ENCODE peak calls at places on chromosomes 11 and 22, in six cellular contexts. V is A549, R is H1, B is K562, K is SK-N-SH, I is HepG2. Y is an unnamed sample.

GRCh38 chr11:14093065-14093464 is 130.5 kb downstream of the SPON1 start:
- DNase-seq in V (no peak), R (no peak), B (no peak), K (no peak), I (no peak), Y (no peak)

GRCh38 chr11:1339066-1339675 is 29.7 kb upstream of the TOLLIP start:
- DNase-seq in V (no peak), R (no peak), B (no peak), K (no peak), I (no peak), Y (no peak)

GRCh38 chr11:69497221-69497787 is 15.8 kb downstream of the LINC01488 start:
- DNase-seq in V (peak; percentile 83), R (peak; percentile 21), B (no peak), K (no peak), I (peak; percentile 97), Y (no peak)

GRCh38 chr11:134157451-134157850 is 66.3 kb downstream of the NCAPD3 start:
- DNase-seq in V (no peak), R (no peak), B (no peak), K (no peak), I (no peak), Y (no peak)

GRCh38 chr22:32850591-32851517 is 49.3 kb downstream of the TIMP3 start:
- DNase-seq in V (no peak), R (no peak), B (no peak), K (no peak), I (no peak), Y (no peak)

GRCh38 chr11:118621071-118621815 is 13.8 kb downstream of the PHLDB1 start:
- DNase-seq in V (no peak), R (no peak), B (peak; percentile 91), K (peak; percentile 93), I (peak; percentile 85), Y (no peak)

GRCh38 chr11:64644348-64645242 is 53.6 kb downstream of the SLC22A12 start:
- DNase-seq in V (no peak), R (no peak), B (peak; percentile 35), K (peak; percentile 63), I (no peak), Y (no peak)

GRCh38 chr11:115530752-115531151 is 26.5 kb upstream of the CADM1 start:
- DNase-seq in V (peak; percentile 20), R (no peak), B (no peak), K (no peak), I (no peak), Y (no peak)

GRCh38 chr11:66267039-66267378 is 1.4 kb upstream of the RAB1B start:
- DNase-seq in V (peak; percentile 32), R (no peak), B (no peak), K (no peak), I (no peak), Y (no peak)

GRCh38 chr11:79076526-79077115 is 364.2 kb downstream of the TENM4 start:
- DNase-seq in V (peak; percentile 31), R (no peak), B (peak; percentile 55), K (peak; percentile 53), I (peak; percentile 30), Y (no peak)

GRCh38 chr11:86722041-86722440 is 49.6 kb upstream of the ME3 start:
- DNase-seq in V (no peak), R (no peak), B (no peak), K (no peak), I (no peak), Y (no peak)

GRCh38 chr11:126530416-126530815 is 174.9 kb downstream of the ST3GAL4 start:
- DNase-seq in V (no peak), R (no peak), B (no peak), K (no peak), I (no peak), Y (no peak)

GRCh38 chr11:65709661-65710060 is 2.4 kb upstream of the KAT5 start:
- DNase-seq in V (no peak), R (no peak), B (no peak), K (no peak), I (no peak), Y (no peak)

GRCh38 chr22:38704568-38705234 is 1.0 kb upstream of the GTPBP1 start:
- DNase-seq in V (no peak), R (no peak), B (no peak), K (no peak), I (peak; percentile 44), Y (no peak)

GRCh38 chr11:2507945-2508749 is 63.3 kb downstream of the KCNQ1 start:
- DNase-seq in V (no peak), R (no peak), B (peak; percentile 1), K (no peak), I (no peak), Y (no peak)

GRCh38 chr22:39383841-39384625 is 15.5 kb upstream of the TAB1 start:
- DNase-seq in V (no peak), R (no peak), B (no peak), K (no peak), I (no peak), Y (no peak)

GRCh38 chr11:78733031-78733430 is 158.4 kb upstream of the NARS2 start:
- DNase-seq in V (no peak), R (no peak), B (no peak), K (no peak), I (no peak), Y (no peak)

GRCh38 chr11:34214961-34215805 is 109.8 kb downstream of the NAT10 start:
- DNase-seq in V (peak; percentile 64), R (no peak), B (no peak), K (no peak), I (no peak), Y (no peak)

GRCh38 chr11:1936072-1936780 is 10.9 kb upstream of the MRPL23 start:
- DNase-seq in V (no peak), R (no peak), B (no peak), K (peak; percentile 32), I (no peak), Y (no peak)

GRCh38 chr11:110355011-110355744 is 58.8 kb upstream of the RDX start:
- DNase-seq in V (peak; percentile 14), R (no peak), B (no peak), K (no peak), I (peak; percentile 35), Y (no peak)

GRCh38 chr11:123407124-123407995 is 22.7 kb upstream of the GRAMD1B start:
- DNase-seq in V (peak; percentile 82), R (peak; percentile 56), B (peak; percentile 21), K (peak; percentile 57), I (peak; percentile 58), Y (no peak)

GRCh38 chr11:65975771-65976170 is 14.2 kb downstream of the SART1 start:
- DNase-seq in V (no peak), R (no peak), B (no peak), K (peak; percentile 17), I (no peak), Y (no peak)

GRCh38 chr11:34651551-34651950 is 30.7 kb downstream of the EHF start:
- DNase-seq in V (no peak), R (no peak), B (peak; percentile 35), K (no peak), I (peak; percentile 40), Y (no peak)

DNA sequence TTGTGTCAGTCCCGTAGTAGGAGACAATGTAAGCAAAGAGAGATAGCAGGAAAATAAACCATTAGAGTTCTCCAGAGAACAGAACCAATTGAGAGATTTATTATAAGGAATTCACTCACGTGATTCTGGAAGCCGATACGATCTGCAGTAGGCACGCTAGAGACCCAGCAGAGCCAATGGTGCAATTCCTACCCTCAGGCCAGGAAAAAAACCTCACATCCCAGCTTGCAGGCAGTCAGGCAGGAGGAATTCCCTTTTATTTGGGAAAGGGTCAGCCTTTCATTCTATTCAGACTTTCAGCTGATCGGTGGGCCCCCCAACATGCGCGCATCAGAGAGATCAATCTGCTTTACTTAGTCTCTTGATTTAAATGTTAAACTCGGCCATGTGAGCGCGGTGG is 7.3 kb upstream of the PLEKHA7 start:
- DNase-seq in V (no peak), R (no peak), B (no peak), K (peak; percentile 42), I (no peak), Y (no peak)
- TF ChIP-seq CHD2 in V (no peak), R (no peak), B (no peak), K (no peak), I (no peak), Y (no peak)

GRCh38 chr22:50547231-50547851 is 1.6 kb downstream of the KLHDC7B start:
- DNase-seq in V (no peak), R (no peak), B (peak; percentile 45), K (peak; percentile 42), I (no peak), Y (no peak)
- TF ChIP-seq CHD2 in V (no peak), R (no peak), B (no peak), K (no peak), I (no peak), Y (no peak)

GRCh38 chr11:61549662-61550568 is 31.0 kb downstream of the SYT7 start:
- DNase-seq in V (no peak), R (no peak), B (no peak), K (no peak), I (no peak), Y (no peak)
- TF ChIP-seq CHD2 in V (no peak), R (no peak), B (no peak), K (no peak), I (no peak), Y (no peak)

DNA sequence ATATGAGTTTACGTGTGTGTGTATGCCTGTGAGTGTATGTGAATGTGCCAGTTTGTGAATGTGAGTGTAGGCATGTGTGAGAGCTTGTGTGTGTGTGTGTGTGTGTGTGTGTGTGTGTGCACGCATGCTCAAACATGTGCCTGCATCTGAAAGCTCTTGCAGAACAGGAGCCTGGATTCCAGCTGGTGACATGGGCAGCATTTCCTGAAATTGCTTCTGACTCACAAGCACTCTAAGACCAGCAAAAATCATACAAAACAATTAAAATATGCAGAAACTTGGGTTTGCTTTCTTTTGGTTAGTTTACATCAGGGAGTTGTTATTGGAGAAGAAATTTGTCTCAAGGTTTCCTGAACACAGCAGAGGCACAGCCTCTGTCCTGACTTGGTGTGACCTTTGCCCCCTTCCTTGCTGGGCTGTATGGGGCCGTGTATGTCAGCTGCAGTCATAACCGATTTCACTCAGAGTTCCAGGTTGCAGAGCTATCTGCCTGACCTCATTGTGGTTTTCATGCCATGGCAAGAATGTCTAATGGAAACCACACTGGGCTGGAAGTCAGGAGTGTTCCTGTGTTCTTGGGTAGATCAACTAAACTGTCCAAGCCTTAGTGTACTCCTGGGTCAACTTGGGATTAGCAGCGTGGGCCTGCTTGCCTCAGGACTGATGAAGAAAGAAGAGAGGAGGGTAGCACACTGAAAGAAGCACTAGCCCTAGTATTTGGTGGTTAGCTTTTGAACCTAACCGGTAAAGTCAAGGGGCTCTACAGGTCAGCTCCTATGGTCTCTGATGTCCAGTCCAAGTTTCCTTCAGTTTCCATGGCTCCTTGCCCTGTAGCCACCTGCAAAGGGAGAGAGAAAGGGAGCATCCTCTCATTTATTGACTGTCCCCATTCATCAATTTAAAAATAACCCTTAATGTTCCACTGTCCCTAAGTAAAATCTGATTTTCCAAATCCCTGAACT is 143.7 kb downstream of the SNX19 start:
- DNase-seq in V (peak; percentile 9), R (no peak), B (no peak), K (no peak), I (no peak), Y (no peak)
- TF ChIP-seq CHD2 in V (no peak), R (no peak), B (no peak), K (no peak), I (no peak), Y (no peak)

GRCh38 chr11:11849127-11849746 is 7.5 kb downstream of the USP47 start:
- DNase-seq in V (peak; percentile 72), R (no peak), B (peak; percentile 42), K (peak; percentile 52), I (peak; percentile 60), Y (peak; percentile 38)
- TF ChIP-seq CHD2 in V (peak; percentile 58), R (peak; percentile 54), B (peak; percentile 71), K (peak; percentile 78), I (peak; percentile 63), Y (peak; percentile 91)